ENCODE peak calls at places on chromosomes 11 and 22, in nine cellular contexts. One of them, this sample, is unnamed.

GRCh38 chr11:287821-288327 is 1.1 kb upstream of the PGGHG start:
- DNase-seq in body of pancreas: no peak
- DNase-seq in cardiac fibroblast: no peak
- DNase-seq in mammary epithelial cell: no peak
- DNase-seq in Peyer's patch: peak; percentile 86
- DNase-seq in heart left ventricle: peak; percentile 66
- DNase-seq in IMR-90: no peak
- DNase-seq in heart right ventricle: peak; percentile 26
- DNase-seq in brain microvascular endothelial cell: no peak
- DNase-seq in this sample: no peak

GRCh38 chr22:20642668-20643179 is 131.2 kb upstream of the SERPIND1 start:
- DNase-seq in body of pancreas: no peak
- DNase-seq in cardiac fibroblast: no peak
- DNase-seq in mammary epithelial cell: no peak
- DNase-seq in Peyer's patch: peak; percentile 4
- DNase-seq in heart left ventricle: no peak
- DNase-seq in IMR-90: no peak
- DNase-seq in heart right ventricle: no peak
- DNase-seq in brain microvascular endothelial cell: no peak
- DNase-seq in this sample: no peak

GRCh38 chr11:116109228-116109627 is 605.0 kb upstream of the CADM1 start:
- DNase-seq in body of pancreas: no peak
- DNase-seq in cardiac fibroblast: peak; percentile 31
- DNase-seq in mammary epithelial cell: peak; percentile 55
- DNase-seq in Peyer's patch: no peak
- DNase-seq in heart left ventricle: no peak
- DNase-seq in IMR-90: peak; percentile 44
- DNase-seq in heart right ventricle: no peak
- DNase-seq in brain microvascular endothelial cell: peak; percentile 27
- DNase-seq in this sample: peak; percentile 43

GRCh38 chr11:30586251-30587144 is at the start of gene MPPED2:
- DNase-seq in body of pancreas: peak; percentile 58
- DNase-seq in cardiac fibroblast: no peak
- DNase-seq in mammary epithelial cell: no peak
- DNase-seq in Peyer's patch: no peak
- DNase-seq in heart left ventricle: peak; percentile 75
- DNase-seq in IMR-90: no peak
- DNase-seq in heart right ventricle: peak; percentile 61
- DNase-seq in brain microvascular endothelial cell: no peak
- DNase-seq in this sample: peak; percentile 2

GRCh38 chr11:11813288-11813962 is 28.3 kb upstream of the USP47 start:
- DNase-seq in body of pancreas: peak; percentile 59
- DNase-seq in cardiac fibroblast: peak; percentile 97
- DNase-seq in mammary epithelial cell: peak; percentile 77
- DNase-seq in Peyer's patch: peak; percentile 68
- DNase-seq in heart left ventricle: no peak
- DNase-seq in IMR-90: peak; percentile 97
- DNase-seq in heart right ventricle: no peak
- DNase-seq in brain microvascular endothelial cell: peak; percentile 97
- DNase-seq in this sample: peak; percentile 83

GRCh38 chr22:46462726-46463371 is 74.6 kb downstream of the CELSR1 start:
- DNase-seq in body of pancreas: no peak
- DNase-seq in cardiac fibroblast: peak; percentile 69
- DNase-seq in mammary epithelial cell: peak; percentile 94
- DNase-seq in Peyer's patch: no peak
- DNase-seq in heart left ventricle: peak; percentile 19
- DNase-seq in IMR-90: peak; percentile 70
- DNase-seq in heart right ventricle: no peak
- DNase-seq in brain microvascular endothelial cell: peak; percentile 45
- DNase-seq in this sample: peak; percentile 97

GRCh38 chr11:70099578-70100282 is 21.6 kb downstream of the ANO1 start:
- DNase-seq in body of pancreas: no peak
- DNase-seq in cardiac fibroblast: no peak
- DNase-seq in mammary epithelial cell: no peak
- DNase-seq in Peyer's patch: no peak
- DNase-seq in heart left ventricle: peak; percentile 54
- DNase-seq in IMR-90: peak; percentile 41
- DNase-seq in heart right ventricle: no peak
- DNase-seq in brain microvascular endothelial cell: peak; percentile 48
- DNase-seq in this sample: no peak

GRCh38 chr22:40009231-40009769 is 14.5 kb downstream of the FAM83F start:
- DNase-seq in body of pancreas: peak; percentile 47
- DNase-seq in cardiac fibroblast: peak; percentile 6
- DNase-seq in mammary epithelial cell: peak; percentile 70
- DNase-seq in Peyer's patch: peak; percentile 54
- DNase-seq in heart left ventricle: no peak
- DNase-seq in IMR-90: peak; percentile 16
- DNase-seq in heart right ventricle: no peak
- DNase-seq in brain microvascular endothelial cell: peak; percentile 15
- DNase-seq in this sample: no peak

GRCh38 chr11:14414470-14415461 is 55.8 kb upstream of the RRAS2 start:
- DNase-seq in body of pancreas: no peak
- DNase-seq in cardiac fibroblast: peak; percentile 30
- DNase-seq in mammary epithelial cell: no peak
- DNase-seq in Peyer's patch: no peak
- DNase-seq in heart left ventricle: no peak
- DNase-seq in IMR-90: peak; percentile 55
- DNase-seq in heart right ventricle: no peak
- DNase-seq in brain microvascular endothelial cell: no peak
- DNase-seq in this sample: no peak

GRCh38 chr11:3807856-3808845 is at the start of gene PGAP2:
- DNase-seq in body of pancreas: peak; percentile 73
- DNase-seq in cardiac fibroblast: peak; percentile 57
- DNase-seq in mammary epithelial cell: peak; percentile 62
- DNase-seq in Peyer's patch: peak; percentile 87
- DNase-seq in heart left ventricle: peak; percentile 83
- DNase-seq in IMR-90: peak; percentile 35
- DNase-seq in heart right ventricle: peak; percentile 72
- DNase-seq in brain microvascular endothelial cell: peak; percentile 49
- DNase-seq in this sample: peak; percentile 79

GRCh38 chr11:27524155-27524554 is 17.6 kb upstream of the LIN7C start:
- DNase-seq in body of pancreas: no peak
- DNase-seq in cardiac fibroblast: peak; percentile 70
- DNase-seq in mammary epithelial cell: peak; percentile 66
- DNase-seq in Peyer's patch: no peak
- DNase-seq in heart left ventricle: no peak
- DNase-seq in IMR-90: peak; percentile 66
- DNase-seq in heart right ventricle: no peak
- DNase-seq in brain microvascular endothelial cell: peak; percentile 60
- DNase-seq in this sample: peak; percentile 51

DNA sequence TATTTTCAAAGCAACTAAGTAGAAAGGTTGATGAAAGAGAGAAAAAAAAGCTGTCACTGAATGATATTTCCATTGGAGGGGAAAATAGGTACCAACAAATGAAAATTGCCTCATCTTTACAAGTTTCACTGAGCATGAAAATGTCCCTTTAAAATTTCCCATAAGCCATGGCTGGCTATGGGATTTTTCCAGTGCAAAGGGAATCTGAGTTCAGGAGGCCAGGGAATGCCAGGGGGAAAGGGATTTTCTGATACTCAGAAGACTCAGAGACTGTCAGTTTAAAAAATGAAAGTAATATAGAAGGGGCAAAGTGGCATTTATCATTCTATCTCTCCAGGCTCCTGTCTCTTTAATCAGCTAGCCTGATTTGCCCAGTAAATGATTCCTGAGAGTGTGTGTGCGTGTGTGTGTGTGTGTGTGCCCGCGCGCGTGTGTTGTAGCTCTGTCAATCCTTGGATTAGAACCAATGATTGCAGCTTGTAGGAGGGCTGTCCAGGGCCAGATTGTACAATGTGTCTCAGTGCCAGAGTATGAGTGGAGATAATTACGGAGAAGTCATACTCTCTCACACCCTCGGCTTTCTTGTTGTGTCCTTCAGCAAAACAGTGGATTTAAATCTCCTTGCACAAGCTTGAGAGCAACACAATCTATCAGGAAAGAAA is at the start of gene NTM:
- DNase-seq in body of pancreas: peak; percentile 71
- DNase-seq in cardiac fibroblast: no peak
- DNase-seq in mammary epithelial cell: peak; percentile 17
- DNase-seq in Peyer's patch: peak; percentile 59
- DNase-seq in heart left ventricle: no peak
- DNase-seq in IMR-90: peak; percentile 7
- DNase-seq in heart right ventricle: peak; percentile 32
- DNase-seq in brain microvascular endothelial cell: no peak
- DNase-seq in this sample: peak; percentile 34
- H3K4me3 ChIP-seq in body of pancreas: no peak within 1 kb of the TSS
- H3K4me3 ChIP-seq in cardiac fibroblast: no peak within 1 kb of the TSS
- H3K4me3 ChIP-seq in mammary epithelial cell: no peak within 1 kb of the TSS
- H3K4me3 ChIP-seq in Peyer's patch: no peak within 1 kb of the TSS
- H3K4me3 ChIP-seq in heart left ventricle: peak within 1 kb of the TSS; percentile 30
- H3K4me3 ChIP-seq in IMR-90: no peak within 1 kb of the TSS
- H3K4me3 ChIP-seq in heart right ventricle: peak within 1 kb of the TSS; percentile 20
- H3K4me3 ChIP-seq in brain microvascular endothelial cell: no peak within 1 kb of the TSS
- H3K4me3 ChIP-seq in this sample: no peak within 1 kb of the TSS

DNA sequence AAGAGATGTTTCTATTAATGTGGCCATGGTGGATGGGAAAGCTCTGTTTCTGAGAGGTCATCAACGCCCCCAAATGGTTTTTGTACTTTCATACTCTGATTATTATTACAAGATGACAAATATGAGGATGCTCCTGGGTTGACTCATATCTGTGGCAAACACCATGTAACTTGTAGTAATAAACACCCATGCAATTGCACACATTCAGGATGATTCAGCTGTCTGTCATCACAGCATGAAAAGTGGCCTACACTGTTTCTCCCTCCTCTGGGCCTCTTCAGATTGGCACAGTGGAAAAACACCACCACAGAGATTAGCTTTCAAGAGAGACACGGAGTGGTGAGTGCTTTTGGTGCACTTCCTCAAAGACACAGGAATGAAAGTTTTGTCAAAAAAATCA is 85.4 kb downstream of the MTNR1B start:
- DNase-seq in body of pancreas: no peak
- DNase-seq in cardiac fibroblast: peak; percentile 95
- DNase-seq in mammary epithelial cell: peak; percentile 97
- DNase-seq in Peyer's patch: no peak
- DNase-seq in heart left ventricle: no peak
- DNase-seq in IMR-90: peak; percentile 99
- DNase-seq in heart right ventricle: no peak
- DNase-seq in brain microvascular endothelial cell: peak; percentile 97
- DNase-seq in this sample: peak; percentile 98
- TF ChIP-seq CTCF in body of pancreas: no peak
- TF ChIP-seq CTCF in cardiac fibroblast: no peak
- TF ChIP-seq CTCF in mammary epithelial cell: no peak
- TF ChIP-seq CTCF in Peyer's patch: no peak
- TF ChIP-seq CTCF in heart left ventricle: no peak
- TF ChIP-seq CTCF in IMR-90: no peak
- TF ChIP-seq CTCF in heart right ventricle: no peak
- TF ChIP-seq CTCF in brain microvascular endothelial cell: no peak
- TF ChIP-seq CTCF in this sample: no peak

DNA sequence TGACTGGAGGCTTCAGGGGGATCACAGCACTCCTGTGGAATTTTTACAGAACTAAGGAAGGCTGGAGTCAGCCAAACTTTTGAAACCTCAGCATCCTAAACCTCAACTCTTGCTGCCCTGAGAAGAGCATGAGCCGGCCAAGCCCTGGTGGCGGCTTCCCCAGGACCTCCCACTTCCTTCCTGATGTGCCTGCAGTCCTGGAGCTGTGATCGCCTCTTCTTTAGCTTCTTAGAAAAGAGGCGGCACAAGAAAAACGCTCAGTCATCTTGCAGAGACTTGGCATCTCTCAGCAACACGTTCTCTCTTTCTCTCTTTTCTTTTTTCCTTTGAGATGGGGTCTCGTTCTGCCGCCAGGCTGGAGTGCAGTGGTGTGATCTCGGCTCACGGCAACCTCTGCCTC is 40.4 kb upstream of the AMPD3 start:
- DNase-seq in body of pancreas: peak; percentile 30
- DNase-seq in cardiac fibroblast: peak; percentile 49
- DNase-seq in mammary epithelial cell: no peak
- DNase-seq in Peyer's patch: peak; percentile 54
- DNase-seq in heart left ventricle: peak; percentile 80
- DNase-seq in IMR-90: peak; percentile 21
- DNase-seq in heart right ventricle: peak; percentile 37
- DNase-seq in brain microvascular endothelial cell: no peak
- DNase-seq in this sample: no peak
- H3K4me3 ChIP-seq in body of pancreas: no peak overlapping the region
- H3K4me3 ChIP-seq in cardiac fibroblast: no peak overlapping the region
- H3K4me3 ChIP-seq in mammary epithelial cell: no peak overlapping the region
- H3K4me3 ChIP-seq in Peyer's patch: no peak overlapping the region
- H3K4me3 ChIP-seq in heart left ventricle: no peak overlapping the region
- H3K4me3 ChIP-seq in IMR-90: no peak overlapping the region
- H3K4me3 ChIP-seq in heart right ventricle: peak overlapping the region; percentile 10
- H3K4me3 ChIP-seq in brain microvascular endothelial cell: no peak overlapping the region
- H3K4me3 ChIP-seq in this sample: no peak overlapping the region

DNA sequence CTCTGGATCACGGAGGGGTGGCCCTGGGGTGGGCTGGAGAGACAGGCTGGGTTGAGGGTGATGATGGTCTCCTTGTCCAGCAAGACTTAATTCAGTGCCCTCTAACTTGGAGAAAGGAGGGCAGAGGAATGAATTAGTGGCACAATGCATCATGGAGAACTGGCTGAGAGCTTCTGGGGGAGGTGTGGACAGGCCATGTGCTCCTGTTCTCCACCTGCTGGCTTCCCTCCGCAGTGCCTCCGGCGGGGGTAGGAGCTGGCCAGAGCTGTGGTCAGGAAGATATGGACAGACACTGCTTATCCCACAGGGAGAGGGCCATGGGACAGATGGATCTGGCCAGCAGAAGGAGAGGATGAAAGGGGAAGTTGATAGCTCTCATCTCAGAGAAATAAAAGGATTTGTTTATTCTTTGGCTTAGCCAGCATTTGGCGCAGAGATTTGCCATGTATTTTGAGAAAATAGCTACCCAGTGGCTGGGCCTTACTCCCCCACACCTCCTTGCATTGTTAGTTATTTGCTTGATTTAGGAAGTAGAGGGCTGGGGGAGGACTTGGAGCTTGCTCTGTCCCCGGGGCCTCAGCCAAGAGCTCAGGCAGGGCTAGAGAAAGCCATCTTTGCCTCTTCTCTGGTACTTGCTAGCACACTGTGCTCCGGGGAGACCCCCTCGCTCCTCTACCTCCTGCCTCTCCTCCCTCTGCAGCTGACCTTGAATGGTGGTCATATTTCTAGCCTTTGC is 93.2 kb downstream of the SCN3B start:
- DNase-seq in body of pancreas: peak; percentile 68
- DNase-seq in cardiac fibroblast: peak; percentile 51
- DNase-seq in mammary epithelial cell: no peak
- DNase-seq in Peyer's patch: no peak
- DNase-seq in heart left ventricle: no peak
- DNase-seq in IMR-90: peak; percentile 56
- DNase-seq in heart right ventricle: no peak
- DNase-seq in brain microvascular endothelial cell: peak; percentile 32
- DNase-seq in this sample: peak; percentile 21
- TF ChIP-seq CTCF in body of pancreas: peak; percentile 33
- TF ChIP-seq CTCF in cardiac fibroblast: peak; percentile 52
- TF ChIP-seq CTCF in mammary epithelial cell: no peak
- TF ChIP-seq CTCF in Peyer's patch: no peak
- TF ChIP-seq CTCF in heart left ventricle: peak; percentile 35
- TF ChIP-seq CTCF in IMR-90: peak; percentile 44
- TF ChIP-seq CTCF in heart right ventricle: peak; percentile 49
- TF ChIP-seq CTCF in brain microvascular endothelial cell: peak; percentile 69
- TF ChIP-seq CTCF in this sample: peak; percentile 44

GRCh38 chr11:38448284-38448683 is 1850.2 kb upstream of the RAG2 start:
- DNase-seq in body of pancreas: peak; percentile 36
- DNase-seq in cardiac fibroblast: peak; percentile 48
- DNase-seq in mammary epithelial cell: no peak
- DNase-seq in Peyer's patch: no peak
- DNase-seq in heart left ventricle: no peak
- DNase-seq in IMR-90: no peak
- DNase-seq in heart right ventricle: peak; percentile 37
- DNase-seq in brain microvascular endothelial cell: no peak
- DNase-seq in this sample: peak; percentile 14

GRCh38 chr11:38446336-38446735 is 1848.3 kb upstream of the RAG2 start:
- DNase-seq in body of pancreas: no peak
- DNase-seq in cardiac fibroblast: no peak
- DNase-seq in mammary epithelial cell: no peak
- DNase-seq in Peyer's patch: no peak
- DNase-seq in heart left ventricle: no peak
- DNase-seq in IMR-90: no peak
- DNase-seq in heart right ventricle: no peak
- DNase-seq in brain microvascular endothelial cell: peak; percentile 3
- DNase-seq in this sample: no peak
- H3K4me3 ChIP-seq in body of pancreas: no peak overlapping the region
- H3K4me3 ChIP-seq in cardiac fibroblast: no peak overlapping the region
- H3K4me3 ChIP-seq in mammary epithelial cell: no peak overlapping the region
- H3K4me3 ChIP-seq in Peyer's patch: no peak overlapping the region
- H3K4me3 ChIP-seq in heart left ventricle: no peak overlapping the region
- H3K4me3 ChIP-seq in IMR-90: no peak overlapping the region
- H3K4me3 ChIP-seq in heart right ventricle: no peak overlapping the region
- H3K4me3 ChIP-seq in brain microvascular endothelial cell: no peak overlapping the region
- H3K4me3 ChIP-seq in this sample: no peak overlapping the region